ENCODE peak calls at places on chromosomes 4 and X, in seven cellular contexts. One of them, this sample, is unnamed.
A peak's percentile ranks its signal among the peaks of the same experiment; 100 is the strongest.

GRCh38 chr4:134320048-134320447 is 118.5 kb upstream of the PABPC4L start:
- DNase-seq in left ventricle myocardium inferior: no peak
- DNase-seq in SK-N-SH: no peak
- DNase-seq in HFF-Myc: no peak
- DNase-seq in CD8-positive, alpha-beta T cell: no peak
- DNase-seq in fibroblast of pulmonary artery: no peak
- DNase-seq in adrenal gland: no peak
- DNase-seq in this sample: no peak

GRCh38 chr4:89829470-89830138 is 7.4 kb downstream of the SNCA start:
- DNase-seq in left ventricle myocardium inferior: no peak
- DNase-seq in SK-N-SH: no peak
- DNase-seq in HFF-Myc: no peak
- DNase-seq in CD8-positive, alpha-beta T cell: peak; percentile 63
- DNase-seq in fibroblast of pulmonary artery: peak; percentile 68
- DNase-seq in adrenal gland: no peak
- DNase-seq in this sample: peak; percentile 4

GRCh38 chrX:2892816-2893215 is 36.3 kb downstream of the ARSD start:
- DNase-seq in left ventricle myocardium inferior: no peak
- DNase-seq in SK-N-SH: no peak
- DNase-seq in HFF-Myc: no peak
- DNase-seq in CD8-positive, alpha-beta T cell: no peak
- DNase-seq in fibroblast of pulmonary artery: no peak
- DNase-seq in adrenal gland: no peak
- DNase-seq in this sample: no peak

GRCh38 chr4:155796031-155796430 is 37.2 kb downstream of the GUCY1B1 start:
- DNase-seq in left ventricle myocardium inferior: no peak
- DNase-seq in SK-N-SH: peak; percentile 15
- DNase-seq in HFF-Myc: no peak
- DNase-seq in CD8-positive, alpha-beta T cell: no peak
- DNase-seq in fibroblast of pulmonary artery: peak; percentile 31
- DNase-seq in adrenal gland: no peak
- DNase-seq in this sample: peak; percentile 35

GRCh38 chrX:118024482-118024881 is 92.1 kb downstream of the KLHL13 start:
- DNase-seq in left ventricle myocardium inferior: no peak
- DNase-seq in SK-N-SH: no peak
- DNase-seq in HFF-Myc: no peak
- DNase-seq in CD8-positive, alpha-beta T cell: no peak
- DNase-seq in fibroblast of pulmonary artery: no peak
- DNase-seq in adrenal gland: no peak
- DNase-seq in this sample: no peak

GRCh38 chrX:77785400-77785745 is 643 bp downstream of the ATRX start:
- DNase-seq in left ventricle myocardium inferior: no peak
- DNase-seq in SK-N-SH: peak; percentile 74
- DNase-seq in HFF-Myc: no peak
- DNase-seq in CD8-positive, alpha-beta T cell: no peak
- DNase-seq in fibroblast of pulmonary artery: no peak
- DNase-seq in adrenal gland: peak; percentile 10
- DNase-seq in this sample: peak; percentile 17

GRCh38 chrX:1591863-1592127 is 391 bp downstream of the AKAP17A start:
- DNase-seq in left ventricle myocardium inferior: no peak
- DNase-seq in SK-N-SH: no peak
- DNase-seq in HFF-Myc: no peak
- DNase-seq in CD8-positive, alpha-beta T cell: no peak
- DNase-seq in fibroblast of pulmonary artery: no peak
- DNase-seq in adrenal gland: peak; percentile 33
- DNase-seq in this sample: no peak

GRCh38 chr4:107349266-107349665 is 313.2 kb upstream of the DKK2 start:
- DNase-seq in left ventricle myocardium inferior: no peak
- DNase-seq in SK-N-SH: peak; percentile 8
- DNase-seq in HFF-Myc: peak; percentile 16
- DNase-seq in CD8-positive, alpha-beta T cell: no peak
- DNase-seq in fibroblast of pulmonary artery: no peak
- DNase-seq in adrenal gland: no peak
- DNase-seq in this sample: no peak

GRCh38 chr4:125115476-125115875 is 199.3 kb upstream of the FAT4 start:
- DNase-seq in left ventricle myocardium inferior: no peak
- DNase-seq in SK-N-SH: no peak
- DNase-seq in HFF-Myc: no peak
- DNase-seq in CD8-positive, alpha-beta T cell: no peak
- DNase-seq in fibroblast of pulmonary artery: peak; percentile 18
- DNase-seq in adrenal gland: no peak
- DNase-seq in this sample: peak; percentile 30

GRCh38 chr4:162075691-162076090 is 88.1 kb downstream of the FSTL5 start:
- DNase-seq in left ventricle myocardium inferior: no peak
- DNase-seq in SK-N-SH: no peak
- DNase-seq in HFF-Myc: no peak
- DNase-seq in CD8-positive, alpha-beta T cell: no peak
- DNase-seq in fibroblast of pulmonary artery: no peak
- DNase-seq in adrenal gland: no peak
- DNase-seq in this sample: no peak

GRCh38 chr4:129839687-129840086 is 743.7 kb downstream of the C4orf33 start:
- DNase-seq in left ventricle myocardium inferior: no peak
- DNase-seq in SK-N-SH: no peak
- DNase-seq in HFF-Myc: no peak
- DNase-seq in CD8-positive, alpha-beta T cell: no peak
- DNase-seq in fibroblast of pulmonary artery: no peak
- DNase-seq in adrenal gland: no peak
- DNase-seq in this sample: peak; percentile 23

GRCh38 chr4:150140774-150141400 is 62.6 kb downstream of the DCLK2 start:
- DNase-seq in left ventricle myocardium inferior: no peak
- DNase-seq in SK-N-SH: no peak
- DNase-seq in HFF-Myc: no peak
- DNase-seq in CD8-positive, alpha-beta T cell: no peak
- DNase-seq in fibroblast of pulmonary artery: peak; percentile 68
- DNase-seq in adrenal gland: no peak
- DNase-seq in this sample: peak; percentile 79

GRCh38 chrX:460116-460515 is 73.4 kb upstream of the PPP2R3B start:
- DNase-seq in left ventricle myocardium inferior: no peak
- DNase-seq in SK-N-SH: no peak
- DNase-seq in HFF-Myc: no peak
- DNase-seq in CD8-positive, alpha-beta T cell: no peak
- DNase-seq in fibroblast of pulmonary artery: no peak
- DNase-seq in adrenal gland: no peak
- DNase-seq in this sample: no peak

GRCh38 chrX:153668423-153669173 is 5.0 kb downstream of the PNCK start:
- DNase-seq in left ventricle myocardium inferior: no peak
- DNase-seq in SK-N-SH: no peak
- DNase-seq in HFF-Myc: no peak
- DNase-seq in CD8-positive, alpha-beta T cell: no peak
- DNase-seq in fibroblast of pulmonary artery: no peak
- DNase-seq in adrenal gland: no peak
- DNase-seq in this sample: no peak

GRCh38 chr4:84964995-84965557 is 1.4 kb downstream of the WDFY3 start:
- DNase-seq in left ventricle myocardium inferior: no peak
- DNase-seq in SK-N-SH: no peak
- DNase-seq in HFF-Myc: no peak
- DNase-seq in CD8-positive, alpha-beta T cell: no peak
- DNase-seq in fibroblast of pulmonary artery: no peak
- DNase-seq in adrenal gland: no peak
- DNase-seq in this sample: no peak
- H3K4me3 ChIP-seq in left ventricle myocardium inferior: peak overlapping the region; percentile 92
- H3K4me3 ChIP-seq in SK-N-SH: peak overlapping the region; percentile 78
- H3K4me3 ChIP-seq in HFF-Myc: peak overlapping the region; percentile 74
- H3K4me3 ChIP-seq in CD8-positive, alpha-beta T cell: peak overlapping the region; percentile 20
- H3K4me3 ChIP-seq in fibroblast of pulmonary artery: peak overlapping the region; percentile 70
- H3K4me3 ChIP-seq in adrenal gland: peak overlapping the region; percentile 41
- H3K4me3 ChIP-seq in this sample: peak overlapping the region; percentile 64

DNA sequence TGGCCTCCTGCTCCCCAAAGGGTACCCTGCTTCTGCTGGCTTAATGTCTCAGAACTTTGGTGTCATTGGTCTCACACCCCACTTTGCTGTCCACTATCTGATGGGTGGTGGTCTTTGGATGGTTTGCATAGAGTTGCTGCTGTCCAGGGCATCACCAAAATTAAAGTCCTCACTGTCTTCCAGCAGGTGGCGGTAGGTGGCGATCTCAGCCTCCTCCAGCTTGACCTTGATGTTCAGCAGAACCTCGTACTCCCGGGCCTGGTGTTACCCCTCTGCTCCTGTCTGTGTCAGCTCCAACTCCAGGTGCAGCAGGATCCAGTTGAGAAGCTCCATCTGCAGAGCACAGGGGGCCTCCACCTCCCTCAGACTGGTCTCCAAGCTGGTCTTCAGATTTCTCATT is 1169.5 kb upstream of the PABPC4L start:
- DNase-seq in left ventricle myocardium inferior: no peak
- DNase-seq in SK-N-SH: peak; percentile 4
- DNase-seq in HFF-Myc: no peak
- DNase-seq in CD8-positive, alpha-beta T cell: no peak
- DNase-seq in fibroblast of pulmonary artery: no peak
- DNase-seq in adrenal gland: no peak
- DNase-seq in this sample: no peak
- TF ChIP-seq CTCF in left ventricle myocardium inferior: no peak
- TF ChIP-seq CTCF in SK-N-SH: peak; percentile 44
- TF ChIP-seq CTCF in HFF-Myc: no peak
- TF ChIP-seq CTCF in CD8-positive, alpha-beta T cell: no peak
- TF ChIP-seq CTCF in fibroblast of pulmonary artery: peak; percentile 4
- TF ChIP-seq CTCF in adrenal gland: no peak
- TF ChIP-seq CTCF in this sample: no peak

GRCh38 chrX:36963852-36964251 is 44.3 kb upstream of the FAM47C start:
- DNase-seq in left ventricle myocardium inferior: no peak
- DNase-seq in SK-N-SH: no peak
- DNase-seq in HFF-Myc: no peak
- DNase-seq in CD8-positive, alpha-beta T cell: no peak
- DNase-seq in fibroblast of pulmonary artery: no peak
- DNase-seq in adrenal gland: no peak
- DNase-seq in this sample: no peak
- H3K4me3 ChIP-seq in left ventricle myocardium inferior: peak overlapping the region; percentile 33
- H3K4me3 ChIP-seq in SK-N-SH: no peak overlapping the region
- H3K4me3 ChIP-seq in HFF-Myc: no peak overlapping the region
- H3K4me3 ChIP-seq in CD8-positive, alpha-beta T cell: no peak overlapping the region
- H3K4me3 ChIP-seq in fibroblast of pulmonary artery: no peak overlapping the region
- H3K4me3 ChIP-seq in adrenal gland: no peak overlapping the region
- H3K4me3 ChIP-seq in this sample: no peak overlapping the region

GRCh38 chrX:16136080-16136479 is 12.7 kb downstream of the GRPR start:
- DNase-seq in left ventricle myocardium inferior: no peak
- DNase-seq in SK-N-SH: no peak
- DNase-seq in HFF-Myc: no peak
- DNase-seq in CD8-positive, alpha-beta T cell: no peak
- DNase-seq in fibroblast of pulmonary artery: no peak
- DNase-seq in adrenal gland: no peak
- DNase-seq in this sample: peak; percentile 3

GRCh38 chrX:16140448-16140847 is 17.1 kb downstream of the GRPR start:
- DNase-seq in left ventricle myocardium inferior: no peak
- DNase-seq in SK-N-SH: no peak
- DNase-seq in HFF-Myc: no peak
- DNase-seq in CD8-positive, alpha-beta T cell: no peak
- DNase-seq in fibroblast of pulmonary artery: no peak
- DNase-seq in adrenal gland: no peak
- DNase-seq in this sample: no peak

GRCh38 chrX:16140983-16141382 is 17.6 kb downstream of the GRPR start:
- DNase-seq in left ventricle myocardium inferior: no peak
- DNase-seq in SK-N-SH: no peak
- DNase-seq in HFF-Myc: no peak
- DNase-seq in CD8-positive, alpha-beta T cell: no peak
- DNase-seq in fibroblast of pulmonary artery: no peak
- DNase-seq in adrenal gland: no peak
- DNase-seq in this sample: no peak

GRCh38 chrX:16138108-16138427 is 14.7 kb downstream of the GRPR start:
- DNase-seq in left ventricle myocardium inferior: no peak
- DNase-seq in SK-N-SH: no peak
- DNase-seq in HFF-Myc: no peak
- DNase-seq in CD8-positive, alpha-beta T cell: no peak
- DNase-seq in fibroblast of pulmonary artery: peak; percentile 8
- DNase-seq in adrenal gland: no peak
- DNase-seq in this sample: no peak

GRCh38 chrX:16137416-16138107 is 14.2 kb downstream of the GRPR start:
- DNase-seq in left ventricle myocardium inferior: no peak
- DNase-seq in SK-N-SH: no peak
- DNase-seq in HFF-Myc: no peak
- DNase-seq in CD8-positive, alpha-beta T cell: no peak
- DNase-seq in fibroblast of pulmonary artery: no peak
- DNase-seq in adrenal gland: no peak
- DNase-seq in this sample: no peak
- TF ChIP-seq CTCF in left ventricle myocardium inferior: no peak
- TF ChIP-seq CTCF in SK-N-SH: no peak
- TF ChIP-seq CTCF in HFF-Myc: no peak
- TF ChIP-seq CTCF in CD8-positive, alpha-beta T cell: no peak
- TF ChIP-seq CTCF in fibroblast of pulmonary artery: no peak
- TF ChIP-seq CTCF in adrenal gland: no peak
- TF ChIP-seq CTCF in this sample: no peak

DNA sequence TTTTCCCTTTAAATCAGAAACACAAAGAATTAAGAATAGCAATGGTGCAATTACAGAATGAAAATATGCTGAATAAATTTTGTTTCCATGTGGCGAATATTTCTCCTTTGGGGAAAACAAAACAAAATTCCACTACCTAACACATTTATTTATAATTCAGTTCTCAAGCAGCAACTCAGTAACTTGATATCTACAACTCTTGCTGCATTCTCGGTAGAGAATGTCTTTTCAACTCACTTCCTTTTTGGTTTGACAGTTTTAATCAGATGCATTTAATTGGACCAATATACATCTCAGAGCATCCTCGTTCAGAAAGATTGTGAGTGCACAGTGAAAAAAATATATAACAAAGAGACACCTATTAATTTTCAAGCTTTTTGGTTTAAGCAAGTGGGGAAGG is 30.8 kb downstream of the ZNF827 start:
- DNase-seq in left ventricle myocardium inferior: no peak
- DNase-seq in SK-N-SH: no peak
- DNase-seq in HFF-Myc: no peak
- DNase-seq in CD8-positive, alpha-beta T cell: no peak
- DNase-seq in fibroblast of pulmonary artery: no peak
- DNase-seq in adrenal gland: no peak
- DNase-seq in this sample: no peak
- H3K4me3 ChIP-seq in left ventricle myocardium inferior: no peak overlapping the region
- H3K4me3 ChIP-seq in SK-N-SH: no peak overlapping the region
- H3K4me3 ChIP-seq in HFF-Myc: no peak overlapping the region
- H3K4me3 ChIP-seq in CD8-positive, alpha-beta T cell: no peak overlapping the region
- H3K4me3 ChIP-seq in fibroblast of pulmonary artery: no peak overlapping the region
- H3K4me3 ChIP-seq in adrenal gland: no peak overlapping the region
- H3K4me3 ChIP-seq in this sample: no peak overlapping the region

GRCh38 chrX:38985375-38985774 is 184.1 kb downstream of the MID1IP1 start:
- DNase-seq in left ventricle myocardium inferior: no peak
- DNase-seq in SK-N-SH: peak; percentile 13
- DNase-seq in HFF-Myc: no peak
- DNase-seq in CD8-positive, alpha-beta T cell: no peak
- DNase-seq in fibroblast of pulmonary artery: peak; percentile 33
- DNase-seq in adrenal gland: no peak
- DNase-seq in this sample: peak; percentile 36
- TF ChIP-seq CTCF in left ventricle myocardium inferior: peak; percentile 39
- TF ChIP-seq CTCF in SK-N-SH: peak; percentile 44
- TF ChIP-seq CTCF in HFF-Myc: peak; percentile 2
- TF ChIP-seq CTCF in CD8-positive, alpha-beta T cell: no peak
- TF ChIP-seq CTCF in fibroblast of pulmonary artery: peak; percentile 16
- TF ChIP-seq CTCF in adrenal gland: peak; percentile 40
- TF ChIP-seq CTCF in this sample: peak; percentile 24

DNA sequence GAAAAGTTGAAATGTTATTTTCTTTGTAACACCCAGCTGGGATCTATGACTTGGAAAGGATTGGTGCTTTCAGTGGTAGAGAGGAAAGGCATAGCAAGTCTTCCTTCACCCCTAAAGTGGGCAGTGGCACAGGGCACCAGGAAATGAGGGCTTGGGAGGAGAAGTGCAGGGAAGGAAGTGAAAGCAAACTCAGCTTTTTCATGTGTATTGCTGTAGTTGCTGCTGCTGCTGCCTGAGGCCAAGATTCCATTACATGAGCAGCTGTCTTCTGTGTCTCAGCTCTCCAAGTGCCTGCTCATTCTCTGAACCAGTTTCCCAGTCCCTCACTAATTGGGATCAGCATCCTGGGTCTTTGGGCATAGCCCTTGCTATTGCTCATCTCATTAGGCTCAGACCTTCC is 2.6 kb downstream of the HCCS start:
- DNase-seq in left ventricle myocardium inferior: no peak
- DNase-seq in SK-N-SH: no peak
- DNase-seq in HFF-Myc: no peak
- DNase-seq in CD8-positive, alpha-beta T cell: no peak
- DNase-seq in fibroblast of pulmonary artery: peak; percentile 3
- DNase-seq in adrenal gland: no peak
- DNase-seq in this sample: no peak
- H3K4me3 ChIP-seq in left ventricle myocardium inferior: no peak overlapping the region
- H3K4me3 ChIP-seq in SK-N-SH: no peak overlapping the region
- H3K4me3 ChIP-seq in HFF-Myc: no peak overlapping the region
- H3K4me3 ChIP-seq in CD8-positive, alpha-beta T cell: no peak overlapping the region
- H3K4me3 ChIP-seq in fibroblast of pulmonary artery: no peak overlapping the region
- H3K4me3 ChIP-seq in adrenal gland: no peak overlapping the region
- H3K4me3 ChIP-seq in this sample: no peak overlapping the region